ENCODE peak calls at places on chromosome 13, in eight cellular contexts. One of them, this sample, is unnamed.

GRCh38 chr13:100512422-100512821 is 76.2 kb downstream of the GGACT start:
- DNase-seq in dorsolateral prefrontal cortex: no peak
- DNase-seq in retina: no peak
- DNase-seq in HL-60: no peak
- DNase-seq in germinal center: no peak
- DNase-seq in T1000: no peak
- DNase-seq in Panc1: no peak
- DNase-seq in hepatocyte: no peak
- DNase-seq in this sample: no peak

GRCh38 chr13:73984949-73985691 is 149.1 kb downstream of the KLF12 start:
- DNase-seq in HL-60: no peak
- DNase-seq in Panc1: no peak
- DNase-seq in retina: no peak
- DNase-seq in dorsolateral prefrontal cortex: peak
- DNase-seq in germinal center: no peak
- DNase-seq in T1000: no peak
- DNase-seq in hepatocyte: no peak
- DNase-seq in this sample: no peak

GRCh38 chr13:46679369-46680180 is 117.4 kb downstream of the ESD start:
- DNase-seq in dorsolateral prefrontal cortex: no peak
- DNase-seq in retina: no peak
- DNase-seq in T1000: no peak
- DNase-seq in hepatocyte: peak
- DNase-seq in Panc1: no peak
- DNase-seq in germinal center: peak
- DNase-seq in HL-60: no peak
- DNase-seq in this sample: no peak

GRCh38 chr13:46383383-46383782 is 3.7 kb downstream of the RUBCNL start:
- DNase-seq in retina: no peak
- DNase-seq in HL-60: peak
- DNase-seq in dorsolateral prefrontal cortex: no peak
- DNase-seq in hepatocyte: no peak
- DNase-seq in Panc1: no peak
- DNase-seq in T1000: no peak
- DNase-seq in germinal center: no peak
- DNase-seq in this sample: no peak

GRCh38 chr13:111079375-111079774 is 35.7 kb upstream of the ARHGEF7 start:
- DNase-seq in Panc1: no peak
- DNase-seq in HL-60: no peak
- DNase-seq in dorsolateral prefrontal cortex: no peak
- DNase-seq in germinal center: no peak
- DNase-seq in T1000: no peak
- DNase-seq in retina: no peak
- DNase-seq in hepatocyte: no peak
- DNase-seq in this sample: no peak

GRCh38 chr13:79811170-79811569 is 330.2 kb downstream of the NDFIP2 start:
- DNase-seq in Panc1: no peak
- DNase-seq in HL-60: no peak
- DNase-seq in hepatocyte: no peak
- DNase-seq in retina: no peak
- DNase-seq in germinal center: no peak
- DNase-seq in dorsolateral prefrontal cortex: no peak
- DNase-seq in T1000: no peak
- DNase-seq in this sample: no peak

GRCh38 chr13:75329097-75329496 is 152.9 kb downstream of the TBC1D4 start:
- DNase-seq in dorsolateral prefrontal cortex: no peak
- DNase-seq in hepatocyte: no peak
- DNase-seq in retina: no peak
- DNase-seq in germinal center: no peak
- DNase-seq in T1000: no peak
- DNase-seq in Panc1: no peak
- DNase-seq in HL-60: no peak
- DNase-seq in this sample: no peak

GRCh38 chr13:110775576-110775975 is 62.1 kb downstream of the ING1 start:
- DNase-seq in hepatocyte: no peak
- DNase-seq in retina: no peak
- DNase-seq in T1000: no peak
- DNase-seq in dorsolateral prefrontal cortex: no peak
- DNase-seq in Panc1: no peak
- DNase-seq in germinal center: no peak
- DNase-seq in HL-60: no peak
- DNase-seq in this sample: no peak

GRCh38 chr13:25977216-25977615 is 74.6 kb downstream of the SHISA2 start:
- DNase-seq in hepatocyte: no peak
- DNase-seq in HL-60: no peak
- DNase-seq in dorsolateral prefrontal cortex: no peak
- DNase-seq in Panc1: no peak
- DNase-seq in T1000: no peak
- DNase-seq in germinal center: no peak
- DNase-seq in retina: peak
- DNase-seq in this sample: no peak

GRCh38 chr13:109148243-109148642 is 518.8 kb downstream of the MYO16 start:
- DNase-seq in germinal center: no peak
- DNase-seq in dorsolateral prefrontal cortex: no peak
- DNase-seq in T1000: no peak
- DNase-seq in hepatocyte: no peak
- DNase-seq in Panc1: no peak
- DNase-seq in HL-60: no peak
- DNase-seq in retina: no peak
- DNase-seq in this sample: no peak

GRCh38 chr13:66922444-66922843 is 307.7 kb downstream of the PCDH9 start:
- DNase-seq in Panc1: no peak
- DNase-seq in dorsolateral prefrontal cortex: no peak
- DNase-seq in HL-60: no peak
- DNase-seq in T1000: no peak
- DNase-seq in hepatocyte: no peak
- DNase-seq in retina: no peak
- DNase-seq in germinal center: no peak
- DNase-seq in this sample: no peak

GRCh38 chr13:79749985-79750551 is 269.1 kb downstream of the NDFIP2 start:
- DNase-seq in germinal center: no peak
- DNase-seq in retina: peak
- DNase-seq in HL-60: no peak
- DNase-seq in hepatocyte: peak
- DNase-seq in T1000: no peak
- DNase-seq in dorsolateral prefrontal cortex: peak
- DNase-seq in Panc1: no peak
- DNase-seq in this sample: peak

GRCh38 chr13:80469841-80470378 is 129.0 kb upstream of the SPRY2 start:
- DNase-seq in Panc1: peak
- DNase-seq in hepatocyte: peak
- DNase-seq in retina: no peak
- DNase-seq in T1000: no peak
- DNase-seq in HL-60: no peak
- DNase-seq in germinal center: no peak
- DNase-seq in dorsolateral prefrontal cortex: no peak
- DNase-seq in this sample: no peak

GRCh38 chr13:74074723-74075122 is 59.5 kb downstream of the KLF12 start:
- DNase-seq in germinal center: no peak
- DNase-seq in Panc1: no peak
- DNase-seq in hepatocyte: no peak
- DNase-seq in retina: no peak
- DNase-seq in dorsolateral prefrontal cortex: no peak
- DNase-seq in HL-60: no peak
- DNase-seq in T1000: no peak
- DNase-seq in this sample: no peak

GRCh38 chr13:113638173-113638746 is 19.7 kb downstream of the ATP4B start:
- DNase-seq in retina: no peak
- DNase-seq in hepatocyte: no peak
- DNase-seq in HL-60: no peak
- DNase-seq in T1000: no peak
- DNase-seq in dorsolateral prefrontal cortex: no peak
- DNase-seq in Panc1: no peak
- DNase-seq in germinal center: no peak
- DNase-seq in this sample: no peak

GRCh38 chr13:112903606-112904195 is 65.3 kb upstream of the MCF2L start:
- DNase-seq in dorsolateral prefrontal cortex: no peak
- DNase-seq in T1000: no peak
- DNase-seq in retina: no peak
- DNase-seq in germinal center: no peak
- DNase-seq in hepatocyte: no peak
- DNase-seq in HL-60: no peak
- DNase-seq in Panc1: no peak
- DNase-seq in this sample: peak

GRCh38 chr13:20714161-20714560 is 10.7 kb downstream of the IL17D start:
- DNase-seq in hepatocyte: no peak
- DNase-seq in HL-60: no peak
- DNase-seq in dorsolateral prefrontal cortex: no peak
- DNase-seq in germinal center: no peak
- DNase-seq in T1000: no peak
- DNase-seq in Panc1: no peak
- DNase-seq in retina: no peak
- DNase-seq in this sample: no peak

GRCh38 chr13:110915874-110916670 is 1.2 kb upstream of the ANKRD10 start:
- DNase-seq in Panc1: no peak
- DNase-seq in retina: no peak
- DNase-seq in dorsolateral prefrontal cortex: peak
- DNase-seq in HL-60: peak
- DNase-seq in T1000: no peak
- DNase-seq in germinal center: peak
- DNase-seq in hepatocyte: peak
- DNase-seq in this sample: no peak

GRCh38 chr13:46165485-46166220 is 16.3 kb downstream of the LCP1 start:
- DNase-seq in hepatocyte: no peak
- DNase-seq in Panc1: no peak
- DNase-seq in germinal center: peak
- DNase-seq in T1000: no peak
- DNase-seq in retina: no peak
- DNase-seq in dorsolateral prefrontal cortex: no peak
- DNase-seq in HL-60: no peak
- DNase-seq in this sample: no peak

GRCh38 chr13:45015300-45015699 is 26.0 kb downstream of the GPALPP1 start:
- DNase-seq in germinal center: no peak
- DNase-seq in T1000: no peak
- DNase-seq in Panc1: no peak
- DNase-seq in HL-60: no peak
- DNase-seq in hepatocyte: no peak
- DNase-seq in retina: no peak
- DNase-seq in dorsolateral prefrontal cortex: no peak
- DNase-seq in this sample: no peak